ENCODE peak calls at places on chromosomes 3 and 15, in four cellular contexts. Q, H, X and K are unnamed samples.

GRCh38 chr3:24396338-24396737 is 98.3 kb downstream of the THRB start:
- DNase-seq in Q (no peak), H (no peak), X (no peak), K (no peak)

GRCh38 chr3:177196473-177197040 is 725 bp downstream of the TBL1XR1 start:
- DNase-seq in Q (peak), H (peak), X (no peak), K (peak)

GRCh38 chr3:99413504-99413903 is 224.9 kb upstream of the COL8A1 start:
- DNase-seq in Q (no peak), H (no peak), X (no peak), K (no peak)

GRCh38 chr15:56148099-56148498 is 95.6 kb downstream of the RFX7 start:
- DNase-seq in Q (no peak), H (no peak), X (no peak), K (no peak)

GRCh38 chr3:172717493-172718088 is 6.7 kb upstream of the NCEH1 start:
- DNase-seq in Q (no peak), H (no peak), X (no peak), K (peak)

GRCh38 chr3:24365168-24365567 is 129.5 kb downstream of the THRB start:
- DNase-seq in Q (no peak), H (peak), X (peak), K (peak)

GRCh38 chr3:31600435-31600834 is 67.7 kb downstream of the STT3B start:
- DNase-seq in Q (no peak), H (no peak), X (no peak), K (no peak)

GRCh38 chr3:147049901-147050300 is 356.4 kb downstream of the ZIC4 start:
- DNase-seq in Q (no peak), H (no peak), X (no peak), K (no peak)

GRCh38 chr15:34815836-34816235 is 20.5 kb upstream of the ACTC1 start:
- DNase-seq in Q (no peak), H (no peak), X (no peak), K (no peak)

GRCh38 chr3:152395764-152396163 is 127.0 kb downstream of the MBNL1 start:
- DNase-seq in Q (no peak), H (no peak), X (no peak), K (no peak)

GRCh38 chr15:70875001-70875782 is 17.0 kb downstream of the THAP10 start:
- DNase-seq in Q (no peak), H (no peak), X (no peak), K (no peak)